ENCODE peak calls at places on chromosome X, in four cellular contexts. Y is omental fat pad; M is activated T-helper 1 cell treated with anti-CD3 and anti-CD28 coated beads, Interleukin-2, amount 50 U/mL, for 16 hours; I is GM12891. D is an unnamed sample.
A peak's percentile ranks its signal among the peaks of the same experiment; 100 is the strongest.

GRCh38 chrX:86806786-86807185 is 658.5 kb downstream of the DACH2 start:
- DNase-seq in Y (no peak), M (no peak), I (no peak), D (no peak)

GRCh38 chrX:39576081-39576701 is 521.6 kb downstream of the BCOR start:
- DNase-seq in Y (no peak), M (no peak), I (no peak), D (no peak)

GRCh38 chrX:48025561-48025960 is 18.8 kb downstream of the SPACA5 start:
- DNase-seq in Y (no peak), M (no peak), I (no peak), D (no peak)

GRCh38 chrX:49838374-49838773 is 9.3 kb downstream of the PAGE4 start:
- DNase-seq in Y (no peak), M (no peak), I (no peak), D (peak; percentile 13)

GRCh38 chrX:45851434-45851991 is 650.8 kb upstream of the DIPK2B start:
- DNase-seq in Y (no peak), M (no peak), I (no peak), D (no peak)

GRCh38 chrX:1086444-1087409 is 125.7 kb downstream of the CRLF2 start:
- DNase-seq in Y (no peak), M (no peak), I (no peak), D (no peak)

GRCh38 chrX:65871671-65872311 is 168.1 kb downstream of the VSIG4 start:
- DNase-seq in Y (no peak), M (no peak), I (no peak), D (no peak)

GRCh38 chrX:53077207-53078197 is 4.7 kb upstream of the TSPYL2 start:
- DNase-seq in Y (no peak), M (no peak), I (no peak), D (no peak)

GRCh38 chrX:386768-387575 is at the start of gene PPP2R3B:
- DNase-seq in Y (peak; percentile 84), M (peak; percentile 97), I (peak; percentile 99), D (peak; percentile 100)

GRCh38 chrX:94252204-94252603 is 578.2 kb downstream of the FAM133A start:
- DNase-seq in Y (no peak), M (no peak), I (no peak), D (no peak)

GRCh38 chrX:124127496-124127895 is 166.0 kb downstream of the STAG2 start:
- DNase-seq in Y (no peak), M (no peak), I (no peak), D (no peak)

GRCh38 chrX:15202458-15203177 is 67.3 kb downstream of the ASB9 start:
- DNase-seq in Y (no peak), M (no peak), I (no peak), D (no peak)

GRCh38 chrX:53715336-53715924 is 28.9 kb upstream of the HUWE1 start:
- DNase-seq in Y (no peak), M (no peak), I (no peak), D (no peak)

GRCh38 chrX:15165832-15166231 is 104.1 kb downstream of the ASB9 start:
- DNase-seq in Y (no peak), M (no peak), I (no peak), D (no peak)

GRCh38 chrX:23673108-23673507 is 5.8 kb downstream of the PRDX4 start:
- DNase-seq in Y (no peak), M (no peak), I (no peak), D (no peak)

GRCh38 chrX:80808160-80808735 is 1.4 kb downstream of the BRWD3 start:
- DNase-seq in Y (peak; percentile 62), M (peak; percentile 27), I (peak; percentile 26), D (no peak)

GRCh38 chrX:11064851-11065600 is 46.1 kb upstream of the HCCS start:
- DNase-seq in Y (no peak), M (no peak), I (no peak), D (no peak)

GRCh38 chrX:29090811-29091210 is 503.6 kb downstream of the IL1RAPL1 start:
- DNase-seq in Y (no peak), M (no peak), I (no peak), D (no peak)

GRCh38 chrX:25083661-25084060 is 67.9 kb upstream of the ARX start:
- DNase-seq in Y (no peak), M (no peak), I (no peak), D (no peak)

GRCh38 chrX:152450076-152450475 is 1.0 kb downstream of the GABRA3 start:
- DNase-seq in Y (no peak), M (no peak), I (no peak), D (no peak)

GRCh38 chrX:88603237-88603636 is 143.8 kb upstream of the CPXCR1 start:
- DNase-seq in Y (no peak), M (no peak), I (no peak), D (no peak)

GRCh38 chrX:2498781-2499302 is 1.9 kb downstream of the DHRSX start:
- DNase-seq in Y (no peak), M (no peak), I (no peak), D (peak; percentile 59)

GRCh38 chrX:93422693-93423092 is 250.7 kb downstream of the NAP1L3 start:
- DNase-seq in Y (no peak), M (no peak), I (no peak), D (no peak)

GRCh38 chrX:154398668-154399526 is 720 bp downstream of the RPL10 start:
- DNase-seq in Y (no peak), M (peak; percentile 62), I (no peak), D (no peak)

GRCh38 chrX:104567506-104567905 is 1.5 kb downstream of the IL1RAPL2 start:
- DNase-seq in Y (no peak), M (no peak), I (no peak), D (no peak)

GRCh38 chrX:109889289-109890006 is 113.5 kb upstream of the TMEM164 start:
- DNase-seq in Y (no peak), M (no peak), I (no peak), D (no peak)

GRCh38 chrX:77119706-77120105 is 327.5 kb upstream of the FGF16 start:
- DNase-seq in Y (no peak), M (no peak), I (no peak), D (no peak)